ENCODE peak calls at places on chromosome X, in nine cellular contexts. One of them, this sample, is unnamed.

GRCh38 chrX:75547783-75548182 is 24.9 kb upstream of the ZDHHC15 start:
- DNase-seq in suprapubic skin: no peak
- DNase-seq in heart left ventricle: no peak
- DNase-seq in HepG2: no peak
- DNase-seq in upper lobe of right lung: peak; percentile 72
- DNase-seq in CD8-positive, alpha-beta T cell: no peak
- DNase-seq in transverse colon: peak; percentile 15
- DNase-seq in stomach: peak; percentile 57
- DNase-seq in adrenal gland: peak; percentile 72
- DNase-seq in this sample: peak; percentile 71

GRCh38 chrX:130625381-130625780 is 223.6 kb downstream of the RBMX2 start:
- DNase-seq in suprapubic skin: no peak
- DNase-seq in heart left ventricle: no peak
- DNase-seq in HepG2: no peak
- DNase-seq in upper lobe of right lung: no peak
- DNase-seq in CD8-positive, alpha-beta T cell: no peak
- DNase-seq in transverse colon: no peak
- DNase-seq in stomach: no peak
- DNase-seq in adrenal gland: no peak
- DNase-seq in this sample: no peak

GRCh38 chrX:28910501-28910900 is 323.3 kb downstream of the IL1RAPL1 start:
- DNase-seq in suprapubic skin: no peak
- DNase-seq in heart left ventricle: no peak
- DNase-seq in HepG2: no peak
- DNase-seq in upper lobe of right lung: no peak
- DNase-seq in CD8-positive, alpha-beta T cell: no peak
- DNase-seq in transverse colon: no peak
- DNase-seq in stomach: no peak
- DNase-seq in adrenal gland: no peak
- DNase-seq in this sample: no peak

GRCh38 chrX:3711331-3711917 is 2.0 kb downstream of the PRKX start:
- DNase-seq in suprapubic skin: no peak
- DNase-seq in heart left ventricle: no peak
- DNase-seq in HepG2: no peak
- DNase-seq in upper lobe of right lung: no peak
- DNase-seq in CD8-positive, alpha-beta T cell: no peak
- DNase-seq in transverse colon: peak; percentile 25
- DNase-seq in stomach: no peak
- DNase-seq in adrenal gland: no peak
- DNase-seq in this sample: no peak

GRCh38 chrX:150569155-150569477 is 695 bp downstream of the MTM1 start:
- DNase-seq in suprapubic skin: no peak
- DNase-seq in heart left ventricle: no peak
- DNase-seq in HepG2: no peak
- DNase-seq in upper lobe of right lung: peak; percentile 71
- DNase-seq in CD8-positive, alpha-beta T cell: peak; percentile 11
- DNase-seq in transverse colon: peak; percentile 47
- DNase-seq in stomach: peak; percentile 34
- DNase-seq in adrenal gland: peak; percentile 67
- DNase-seq in this sample: peak; percentile 69

GRCh38 chrX:148991502-148991901 is 491.1 kb downstream of the AFF2 start:
- DNase-seq in suprapubic skin: no peak
- DNase-seq in heart left ventricle: no peak
- DNase-seq in HepG2: no peak
- DNase-seq in upper lobe of right lung: no peak
- DNase-seq in CD8-positive, alpha-beta T cell: no peak
- DNase-seq in transverse colon: no peak
- DNase-seq in stomach: no peak
- DNase-seq in adrenal gland: no peak
- DNase-seq in this sample: no peak

GRCh38 chrX:122641826-122642225 is 542.3 kb upstream of the GRIA3 start:
- DNase-seq in suprapubic skin: no peak
- DNase-seq in heart left ventricle: no peak
- DNase-seq in HepG2: no peak
- DNase-seq in upper lobe of right lung: no peak
- DNase-seq in CD8-positive, alpha-beta T cell: no peak
- DNase-seq in transverse colon: no peak
- DNase-seq in stomach: no peak
- DNase-seq in adrenal gland: no peak
- DNase-seq in this sample: no peak

GRCh38 chrX:49175435-49175834 is 3.7 kb downstream of the PLP2 start:
- DNase-seq in suprapubic skin: peak; percentile 58
- DNase-seq in heart left ventricle: no peak
- DNase-seq in HepG2: no peak
- DNase-seq in upper lobe of right lung: no peak
- DNase-seq in CD8-positive, alpha-beta T cell: no peak
- DNase-seq in transverse colon: no peak
- DNase-seq in stomach: no peak
- DNase-seq in adrenal gland: no peak
- DNase-seq in this sample: no peak

GRCh38 chrX:46770817-46771163 is 11.9 kb upstream of the SLC9A7 start:
- DNase-seq in suprapubic skin: no peak
- DNase-seq in heart left ventricle: no peak
- DNase-seq in HepG2: no peak
- DNase-seq in upper lobe of right lung: no peak
- DNase-seq in CD8-positive, alpha-beta T cell: no peak
- DNase-seq in transverse colon: no peak
- DNase-seq in stomach: no peak
- DNase-seq in adrenal gland: no peak
- DNase-seq in this sample: no peak

GRCh38 chrX:11558972-11559371 is 106.7 kb downstream of the ARHGAP6 start:
- DNase-seq in suprapubic skin: no peak
- DNase-seq in heart left ventricle: no peak
- DNase-seq in HepG2: peak; percentile 24
- DNase-seq in upper lobe of right lung: peak; percentile 45
- DNase-seq in CD8-positive, alpha-beta T cell: peak; percentile 5
- DNase-seq in transverse colon: peak; percentile 12
- DNase-seq in stomach: peak; percentile 29
- DNase-seq in adrenal gland: no peak
- DNase-seq in this sample: peak; percentile 41

GRCh38 chrX:119266364-119266995 is 30.4 kb downstream of the PGRMC1 start:
- DNase-seq in suprapubic skin: no peak
- DNase-seq in heart left ventricle: no peak
- DNase-seq in HepG2: peak; percentile 0
- DNase-seq in upper lobe of right lung: no peak
- DNase-seq in CD8-positive, alpha-beta T cell: peak; percentile 7
- DNase-seq in transverse colon: peak; percentile 11
- DNase-seq in stomach: no peak
- DNase-seq in adrenal gland: peak; percentile 52
- DNase-seq in this sample: no peak

GRCh38 chrX:93580634-93581033 is 92.7 kb downstream of the NAP1L3 start:
- DNase-seq in suprapubic skin: no peak
- DNase-seq in heart left ventricle: no peak
- DNase-seq in HepG2: no peak
- DNase-seq in upper lobe of right lung: no peak
- DNase-seq in CD8-positive, alpha-beta T cell: no peak
- DNase-seq in transverse colon: no peak
- DNase-seq in stomach: no peak
- DNase-seq in adrenal gland: no peak
- DNase-seq in this sample: no peak

GRCh38 chrX:150548684-150549083 is 19.7 kb upstream of the MTM1 start:
- DNase-seq in suprapubic skin: no peak
- DNase-seq in heart left ventricle: no peak
- DNase-seq in HepG2: no peak
- DNase-seq in upper lobe of right lung: no peak
- DNase-seq in CD8-positive, alpha-beta T cell: no peak
- DNase-seq in transverse colon: no peak
- DNase-seq in stomach: no peak
- DNase-seq in adrenal gland: no peak
- DNase-seq in this sample: no peak

GRCh38 chrX:111283446-111283845 is 13.2 kb upstream of the CAPN6 start:
- DNase-seq in suprapubic skin: no peak
- DNase-seq in heart left ventricle: no peak
- DNase-seq in HepG2: no peak
- DNase-seq in upper lobe of right lung: no peak
- DNase-seq in CD8-positive, alpha-beta T cell: no peak
- DNase-seq in transverse colon: no peak
- DNase-seq in stomach: no peak
- DNase-seq in adrenal gland: no peak
- DNase-seq in this sample: no peak

GRCh38 chrX:56994375-56995270 is 718 bp downstream of the SPIN3 start:
- DNase-seq in suprapubic skin: no peak
- DNase-seq in heart left ventricle: peak; percentile 38
- DNase-seq in HepG2: no peak
- DNase-seq in upper lobe of right lung: no peak
- DNase-seq in CD8-positive, alpha-beta T cell: no peak
- DNase-seq in transverse colon: no peak
- DNase-seq in stomach: no peak
- DNase-seq in adrenal gland: no peak
- DNase-seq in this sample: no peak

GRCh38 chrX:29478336-29479069 is 736.9 kb upstream of the MAGEB2 start:
- DNase-seq in suprapubic skin: no peak
- DNase-seq in heart left ventricle: no peak
- DNase-seq in HepG2: peak; percentile 0
- DNase-seq in upper lobe of right lung: no peak
- DNase-seq in CD8-positive, alpha-beta T cell: no peak
- DNase-seq in transverse colon: peak; percentile 16
- DNase-seq in stomach: peak; percentile 26
- DNase-seq in adrenal gland: peak; percentile 49
- DNase-seq in this sample: no peak

GRCh38 chrX:108573136-108573535 is 133.5 kb downstream of the COL4A5 start:
- DNase-seq in suprapubic skin: no peak
- DNase-seq in heart left ventricle: no peak
- DNase-seq in HepG2: no peak
- DNase-seq in upper lobe of right lung: no peak
- DNase-seq in CD8-positive, alpha-beta T cell: no peak
- DNase-seq in transverse colon: no peak
- DNase-seq in stomach: no peak
- DNase-seq in adrenal gland: no peak
- DNase-seq in this sample: no peak

GRCh38 chrX:134636859-134637258 is 21.4 kb downstream of the PLAC1 start:
- DNase-seq in suprapubic skin: no peak
- DNase-seq in heart left ventricle: no peak
- DNase-seq in HepG2: no peak
- DNase-seq in upper lobe of right lung: no peak
- DNase-seq in CD8-positive, alpha-beta T cell: no peak
- DNase-seq in transverse colon: no peak
- DNase-seq in stomach: no peak
- DNase-seq in adrenal gland: no peak
- DNase-seq in this sample: no peak

GRCh38 chrX:120358687-120359086 is 3.2 kb upstream of the ATP1B4 start:
- DNase-seq in suprapubic skin: no peak
- DNase-seq in heart left ventricle: no peak
- DNase-seq in HepG2: no peak
- DNase-seq in upper lobe of right lung: no peak
- DNase-seq in CD8-positive, alpha-beta T cell: no peak
- DNase-seq in transverse colon: no peak
- DNase-seq in stomach: no peak
- DNase-seq in adrenal gland: no peak
- DNase-seq in this sample: no peak

GRCh38 chrX:65707153-65707552 is 39.7 kb downstream of the MSN start:
- DNase-seq in suprapubic skin: no peak
- DNase-seq in heart left ventricle: no peak
- DNase-seq in HepG2: no peak
- DNase-seq in upper lobe of right lung: no peak
- DNase-seq in CD8-positive, alpha-beta T cell: no peak
- DNase-seq in transverse colon: no peak
- DNase-seq in stomach: no peak
- DNase-seq in adrenal gland: no peak
- DNase-seq in this sample: no peak
- H3K4me1 ChIP-seq in suprapubic skin: peaks cover 45% of the 10 kb centered on the region
- H3K4me1 ChIP-seq in heart left ventricle: peaks cover 75% of the 10 kb centered on the region
- H3K4me1 ChIP-seq in HepG2: no peaks in the 10 kb centered on the region
- H3K4me1 ChIP-seq in upper lobe of right lung: peaks cover 46% of the 10 kb centered on the region
- H3K4me1 ChIP-seq in CD8-positive, alpha-beta T cell: peaks cover 65% of the 10 kb centered on the region
- H3K4me1 ChIP-seq in transverse colon: peaks cover 28% of the 10 kb centered on the region
- H3K4me1 ChIP-seq in stomach: peaks cover 49% of the 10 kb centered on the region
- H3K4me1 ChIP-seq in adrenal gland: peaks cover 27% of the 10 kb centered on the region
- H3K4me1 ChIP-seq in this sample: peaks cover 44% of the 10 kb centered on the region

DNA sequence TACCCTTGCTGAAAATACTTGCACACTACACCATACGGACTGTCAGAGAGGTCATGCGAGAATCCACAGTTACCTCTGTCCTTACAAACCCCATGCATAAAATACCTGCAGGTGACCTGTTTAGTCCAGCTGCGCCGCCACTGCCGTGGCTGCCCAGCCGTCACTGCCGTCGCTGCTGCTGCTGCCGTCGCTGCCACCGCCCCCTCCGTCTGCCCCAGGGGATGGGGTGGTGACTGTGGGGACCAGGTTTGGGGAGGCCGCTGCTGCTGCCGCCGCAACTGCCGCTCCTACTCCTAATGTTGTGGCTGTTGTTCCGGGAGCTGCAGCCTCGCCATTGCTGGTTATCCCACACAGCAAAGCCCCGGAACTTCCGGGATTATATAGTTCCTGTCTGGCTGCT is 141.8 kb upstream of the ZCCHC13 start:
- DNase-seq in suprapubic skin: no peak
- DNase-seq in heart left ventricle: no peak
- DNase-seq in HepG2: no peak
- DNase-seq in upper lobe of right lung: no peak
- DNase-seq in CD8-positive, alpha-beta T cell: no peak
- DNase-seq in transverse colon: no peak
- DNase-seq in stomach: no peak
- DNase-seq in adrenal gland: no peak
- DNase-seq in this sample: no peak
- TF ChIP-seq CTCF in suprapubic skin: no peak
- TF ChIP-seq CTCF in heart left ventricle: no peak
- TF ChIP-seq CTCF in HepG2: no peak
- TF ChIP-seq CTCF in upper lobe of right lung: no peak
- TF ChIP-seq CTCF in CD8-positive, alpha-beta T cell: no peak
- TF ChIP-seq CTCF in transverse colon: no peak
- TF ChIP-seq CTCF in stomach: no peak
- TF ChIP-seq CTCF in adrenal gland: no peak
- TF ChIP-seq CTCF in this sample: no peak

GRCh38 chrX:9651737-9652136 is 113.9 kb downstream of the GPR143 start:
- DNase-seq in suprapubic skin: no peak
- DNase-seq in heart left ventricle: no peak
- DNase-seq in HepG2: no peak
- DNase-seq in upper lobe of right lung: no peak
- DNase-seq in CD8-positive, alpha-beta T cell: no peak
- DNase-seq in transverse colon: no peak
- DNase-seq in stomach: no peak
- DNase-seq in adrenal gland: no peak
- DNase-seq in this sample: no peak
- H3K4me3 ChIP-seq in suprapubic skin: no peak overlapping the region
- H3K4me3 ChIP-seq in heart left ventricle: no peak overlapping the region
- H3K4me3 ChIP-seq in HepG2: no peak overlapping the region
- H3K4me3 ChIP-seq in upper lobe of right lung: no peak overlapping the region
- H3K4me3 ChIP-seq in CD8-positive, alpha-beta T cell: no peak overlapping the region
- H3K4me3 ChIP-seq in transverse colon: no peak overlapping the region
- H3K4me3 ChIP-seq in stomach: no peak overlapping the region
- H3K4me3 ChIP-seq in adrenal gland: no peak overlapping the region
- H3K4me3 ChIP-seq in this sample: no peak overlapping the region

GRCh38 chrX:25048176-25048575 is 32.4 kb upstream of the ARX start:
- DNase-seq in suprapubic skin: no peak
- DNase-seq in heart left ventricle: no peak
- DNase-seq in HepG2: no peak
- DNase-seq in upper lobe of right lung: no peak
- DNase-seq in CD8-positive, alpha-beta T cell: no peak
- DNase-seq in transverse colon: no peak
- DNase-seq in stomach: no peak
- DNase-seq in adrenal gland: no peak
- DNase-seq in this sample: no peak
- H3K4me1 ChIP-seq in suprapubic skin: no peaks in the 10 kb centered on the region
- H3K4me1 ChIP-seq in heart left ventricle: no peaks in the 10 kb centered on the region
- H3K4me1 ChIP-seq in HepG2: no peaks in the 10 kb centered on the region
- H3K4me1 ChIP-seq in upper lobe of right lung: no peaks in the 10 kb centered on the region
- H3K4me1 ChIP-seq in CD8-positive, alpha-beta T cell: peaks cover 7% of the 10 kb centered on the region
- H3K4me1 ChIP-seq in transverse colon: no peaks in the 10 kb centered on the region
- H3K4me1 ChIP-seq in stomach: no peaks in the 10 kb centered on the region
- H3K4me1 ChIP-seq in adrenal gland: no peaks in the 10 kb centered on the region
- H3K4me1 ChIP-seq in this sample: no peaks in the 10 kb centered on the region

GRCh38 chrX:104419926-104420325 is 146.1 kb upstream of the IL1RAPL2 start:
- DNase-seq in suprapubic skin: no peak
- DNase-seq in heart left ventricle: no peak
- DNase-seq in HepG2: no peak
- DNase-seq in upper lobe of right lung: no peak
- DNase-seq in CD8-positive, alpha-beta T cell: no peak
- DNase-seq in transverse colon: no peak
- DNase-seq in stomach: no peak
- DNase-seq in adrenal gland: no peak
- DNase-seq in this sample: no peak
- TF ChIP-seq CTCF in suprapubic skin: no peak
- TF ChIP-seq CTCF in heart left ventricle: no peak
- TF ChIP-seq CTCF in HepG2: no peak
- TF ChIP-seq CTCF in upper lobe of right lung: no peak
- TF ChIP-seq CTCF in CD8-positive, alpha-beta T cell: no peak
- TF ChIP-seq CTCF in transverse colon: no peak
- TF ChIP-seq CTCF in stomach: no peak
- TF ChIP-seq CTCF in adrenal gland: no peak
- TF ChIP-seq CTCF in this sample: no peak